ENCODE peak calls at places on chromosome 18, in five cellular contexts. One of them, this sample, is unnamed.

GRCh38 chr18:23629444-23629946 is 33.2 kb downstream of the ANKRD29 start:
- DNase-seq in CD8-positive, alpha-beta memory T cell: no peak
- DNase-seq in activated T-cell treated with anti-CD3 and anti-CD28 coated beads for 1 hour: no peak
- DNase-seq in CD4-positive, alpha-beta T cell: no peak
- DNase-seq in retinal pigment epithelial cell: no peak
- DNase-seq in this sample: no peak

GRCh38 chr18:77207540-77207939 is 42.1 kb upstream of the GALR1 start:
- DNase-seq in CD8-positive, alpha-beta memory T cell: peak; percentile 27
- DNase-seq in activated T-cell treated with anti-CD3 and anti-CD28 coated beads for 1 hour: peak; percentile 47
- DNase-seq in CD4-positive, alpha-beta T cell: peak; percentile 44
- DNase-seq in retinal pigment epithelial cell: peak; percentile 87
- DNase-seq in this sample: peak; percentile 33

GRCh38 chr18:57207124-57207916 is 60.4 kb downstream of the BOD1L2 start:
- DNase-seq in CD8-positive, alpha-beta memory T cell: no peak
- DNase-seq in activated T-cell treated with anti-CD3 and anti-CD28 coated beads for 1 hour: no peak
- DNase-seq in CD4-positive, alpha-beta T cell: no peak
- DNase-seq in retinal pigment epithelial cell: no peak
- DNase-seq in this sample: no peak

GRCh38 chr18:42429208-42429607 is 474.2 kb downstream of the PIK3C3 start:
- DNase-seq in CD8-positive, alpha-beta memory T cell: no peak
- DNase-seq in activated T-cell treated with anti-CD3 and anti-CD28 coated beads for 1 hour: no peak
- DNase-seq in CD4-positive, alpha-beta T cell: no peak
- DNase-seq in retinal pigment epithelial cell: no peak
- DNase-seq in this sample: no peak

GRCh38 chr18:45084207-45084606 is 403.5 kb downstream of the SETBP1 start:
- DNase-seq in CD8-positive, alpha-beta memory T cell: no peak
- DNase-seq in activated T-cell treated with anti-CD3 and anti-CD28 coated beads for 1 hour: no peak
- DNase-seq in CD4-positive, alpha-beta T cell: no peak
- DNase-seq in retinal pigment epithelial cell: no peak
- DNase-seq in this sample: no peak

GRCh38 chr18:59155140-59155539 is 15.5 kb downstream of the SEC11C start:
- DNase-seq in CD8-positive, alpha-beta memory T cell: no peak
- DNase-seq in activated T-cell treated with anti-CD3 and anti-CD28 coated beads for 1 hour: no peak
- DNase-seq in CD4-positive, alpha-beta T cell: no peak
- DNase-seq in retinal pigment epithelial cell: peak; percentile 90
- DNase-seq in this sample: peak; percentile 24

GRCh38 chr18:11125372-11126315 is 23.7 kb downstream of the PIEZO2 start:
- DNase-seq in CD8-positive, alpha-beta memory T cell: no peak
- DNase-seq in activated T-cell treated with anti-CD3 and anti-CD28 coated beads for 1 hour: no peak
- DNase-seq in CD4-positive, alpha-beta T cell: no peak
- DNase-seq in retinal pigment epithelial cell: no peak
- DNase-seq in this sample: no peak

GRCh38 chr18:48575658-48576453 is 37.0 kb downstream of the CTIF start:
- DNase-seq in CD8-positive, alpha-beta memory T cell: no peak
- DNase-seq in activated T-cell treated with anti-CD3 and anti-CD28 coated beads for 1 hour: no peak
- DNase-seq in CD4-positive, alpha-beta T cell: no peak
- DNase-seq in retinal pigment epithelial cell: no peak
- DNase-seq in this sample: peak; percentile 96

GRCh38 chr18:2002178-2002577 is 569.1 kb downstream of the METTL4 start:
- DNase-seq in CD8-positive, alpha-beta memory T cell: no peak
- DNase-seq in activated T-cell treated with anti-CD3 and anti-CD28 coated beads for 1 hour: no peak
- DNase-seq in CD4-positive, alpha-beta T cell: no peak
- DNase-seq in retinal pigment epithelial cell: peak; percentile 46
- DNase-seq in this sample: no peak

GRCh38 chr18:25587545-25587944 is 235.6 kb upstream of the ZNF521 start:
- DNase-seq in CD8-positive, alpha-beta memory T cell: no peak
- DNase-seq in activated T-cell treated with anti-CD3 and anti-CD28 coated beads for 1 hour: no peak
- DNase-seq in CD4-positive, alpha-beta T cell: no peak
- DNase-seq in retinal pigment epithelial cell: no peak
- DNase-seq in this sample: no peak

GRCh38 chr18:73987247-73987980 is 160.2 kb downstream of the FBXO15 start:
- DNase-seq in CD8-positive, alpha-beta memory T cell: no peak
- DNase-seq in activated T-cell treated with anti-CD3 and anti-CD28 coated beads for 1 hour: no peak
- DNase-seq in CD4-positive, alpha-beta T cell: no peak
- DNase-seq in retinal pigment epithelial cell: no peak
- DNase-seq in this sample: no peak

GRCh38 chr18:64202836-64203235 is 53.9 kb upstream of the LINC00305 start:
- DNase-seq in CD8-positive, alpha-beta memory T cell: no peak
- DNase-seq in activated T-cell treated with anti-CD3 and anti-CD28 coated beads for 1 hour: no peak
- DNase-seq in CD4-positive, alpha-beta T cell: no peak
- DNase-seq in retinal pigment epithelial cell: no peak
- DNase-seq in this sample: no peak

GRCh38 chr18:61948196-61948800 is 55.5 kb upstream of the RNF152 start:
- DNase-seq in CD8-positive, alpha-beta memory T cell: no peak
- DNase-seq in activated T-cell treated with anti-CD3 and anti-CD28 coated beads for 1 hour: no peak
- DNase-seq in CD4-positive, alpha-beta T cell: no peak
- DNase-seq in retinal pigment epithelial cell: no peak
- DNase-seq in this sample: no peak

GRCh38 chr18:67266246-67266570 is 250.3 kb downstream of the DSEL start:
- DNase-seq in CD8-positive, alpha-beta memory T cell: no peak
- DNase-seq in activated T-cell treated with anti-CD3 and anti-CD28 coated beads for 1 hour: no peak
- DNase-seq in CD4-positive, alpha-beta T cell: no peak
- DNase-seq in retinal pigment epithelial cell: no peak
- DNase-seq in this sample: no peak

GRCh38 chr18:62876828-62877227 is 161.5 kb downstream of the PHLPP1 start:
- DNase-seq in CD8-positive, alpha-beta memory T cell: no peak
- DNase-seq in activated T-cell treated with anti-CD3 and anti-CD28 coated beads for 1 hour: no peak
- DNase-seq in CD4-positive, alpha-beta T cell: no peak
- DNase-seq in retinal pigment epithelial cell: no peak
- DNase-seq in this sample: no peak

GRCh38 chr18:8052237-8052701 is 485.2 kb downstream of the PTPRM start:
- DNase-seq in CD8-positive, alpha-beta memory T cell: peak; percentile 3
- DNase-seq in activated T-cell treated with anti-CD3 and anti-CD28 coated beads for 1 hour: no peak
- DNase-seq in CD4-positive, alpha-beta T cell: no peak
- DNase-seq in retinal pigment epithelial cell: no peak
- DNase-seq in this sample: no peak

GRCh38 chr18:50418650-50419049 is 43.8 kb downstream of the SKA1 start:
- DNase-seq in CD8-positive, alpha-beta memory T cell: no peak
- DNase-seq in activated T-cell treated with anti-CD3 and anti-CD28 coated beads for 1 hour: no peak
- DNase-seq in CD4-positive, alpha-beta T cell: no peak
- DNase-seq in retinal pigment epithelial cell: no peak
- DNase-seq in this sample: no peak

GRCh38 chr18:40868110-40868858 is 1086.8 kb upstream of the PIK3C3 start:
- DNase-seq in CD8-positive, alpha-beta memory T cell: no peak
- DNase-seq in activated T-cell treated with anti-CD3 and anti-CD28 coated beads for 1 hour: no peak
- DNase-seq in CD4-positive, alpha-beta T cell: no peak
- DNase-seq in retinal pigment epithelial cell: no peak
- DNase-seq in this sample: no peak

GRCh38 chr18:3218817-3219216 is 951 bp downstream of the MYOM1 start:
- DNase-seq in CD8-positive, alpha-beta memory T cell: no peak
- DNase-seq in activated T-cell treated with anti-CD3 and anti-CD28 coated beads for 1 hour: no peak
- DNase-seq in CD4-positive, alpha-beta T cell: no peak
- DNase-seq in retinal pigment epithelial cell: no peak
- DNase-seq in this sample: no peak

GRCh38 chr18:3594760-3595241 is 144.8 kb downstream of the TGIF1 start:
- DNase-seq in CD8-positive, alpha-beta memory T cell: peak; percentile 15
- DNase-seq in activated T-cell treated with anti-CD3 and anti-CD28 coated beads for 1 hour: no peak
- DNase-seq in CD4-positive, alpha-beta T cell: no peak
- DNase-seq in retinal pigment epithelial cell: no peak
- DNase-seq in this sample: no peak

GRCh38 chr18:26227051-26227672 is 917 bp downstream of the TAF4B start:
- DNase-seq in CD8-positive, alpha-beta memory T cell: no peak
- DNase-seq in activated T-cell treated with anti-CD3 and anti-CD28 coated beads for 1 hour: no peak
- DNase-seq in CD4-positive, alpha-beta T cell: no peak
- DNase-seq in retinal pigment epithelial cell: no peak
- DNase-seq in this sample: no peak

GRCh38 chr18:46419391-46420141 is 237.5 kb downstream of the LOXHD1 start:
- DNase-seq in CD8-positive, alpha-beta memory T cell: no peak
- DNase-seq in activated T-cell treated with anti-CD3 and anti-CD28 coated beads for 1 hour: no peak
- DNase-seq in CD4-positive, alpha-beta T cell: no peak
- DNase-seq in retinal pigment epithelial cell: no peak
- DNase-seq in this sample: no peak

GRCh38 chr18:69838620-69839411 is 108.9 kb downstream of the CD226 start:
- DNase-seq in CD8-positive, alpha-beta memory T cell: no peak
- DNase-seq in activated T-cell treated with anti-CD3 and anti-CD28 coated beads for 1 hour: no peak
- DNase-seq in CD4-positive, alpha-beta T cell: no peak
- DNase-seq in retinal pigment epithelial cell: no peak
- DNase-seq in this sample: no peak